ENCODE peak calls at places on chromosomes 16 and 17, in nine cellular contexts. One of them, this sample, is unnamed.

GRCh38 chr16:17474037-17474436 is 3.3 kb upstream of the XYLT1 start:
- DNase-seq in SK-N-SH: no peak
- DNase-seq in A549: no peak
- DNase-seq in effector memory CD4-positive, alpha-beta T cell: no peak
- DNase-seq in Peyer's patch: no peak
- DNase-seq in mucosa of descending colon: no peak
- DNase-seq in CD8-positive, alpha-beta T cell: no peak
- DNase-seq in vagina: no peak
- DNase-seq in heart left ventricle: no peak
- DNase-seq in this sample: no peak

GRCh38 chr16:67183627-67184452 is at the start of gene MATCAP1:
- DNase-seq in SK-N-SH: peak; percentile 99
- DNase-seq in A549: peak; percentile 99
- DNase-seq in effector memory CD4-positive, alpha-beta T cell: peak; percentile 91
- DNase-seq in Peyer's patch: peak; percentile 95
- DNase-seq in mucosa of descending colon: peak; percentile 96
- DNase-seq in CD8-positive, alpha-beta T cell: peak; percentile 90
- DNase-seq in vagina: no peak
- DNase-seq in heart left ventricle: peak; percentile 96
- DNase-seq in this sample: peak; percentile 93

GRCh38 chr17:6506679-6507231 is 49.6 kb downstream of the PITPNM3 start:
- DNase-seq in SK-N-SH: no peak
- DNase-seq in A549: peak; percentile 56
- DNase-seq in effector memory CD4-positive, alpha-beta T cell: no peak
- DNase-seq in Peyer's patch: peak; percentile 60
- DNase-seq in mucosa of descending colon: peak; percentile 78
- DNase-seq in CD8-positive, alpha-beta T cell: no peak
- DNase-seq in vagina: no peak
- DNase-seq in heart left ventricle: no peak
- DNase-seq in this sample: no peak

GRCh38 chr16:55047331-55047730 is 116.7 kb downstream of the IRX5 start:
- DNase-seq in SK-N-SH: no peak
- DNase-seq in A549: no peak
- DNase-seq in effector memory CD4-positive, alpha-beta T cell: no peak
- DNase-seq in Peyer's patch: no peak
- DNase-seq in mucosa of descending colon: no peak
- DNase-seq in CD8-positive, alpha-beta T cell: no peak
- DNase-seq in vagina: no peak
- DNase-seq in heart left ventricle: no peak
- DNase-seq in this sample: no peak

GRCh38 chr16:50548659-50549560 is 714 bp downstream of the NKD1 start:
- DNase-seq in SK-N-SH: peak; percentile 74
- DNase-seq in A549: peak; percentile 34
- DNase-seq in effector memory CD4-positive, alpha-beta T cell: no peak
- DNase-seq in Peyer's patch: no peak
- DNase-seq in mucosa of descending colon: peak; percentile 62
- DNase-seq in CD8-positive, alpha-beta T cell: peak; percentile 12
- DNase-seq in vagina: no peak
- DNase-seq in heart left ventricle: no peak
- DNase-seq in this sample: no peak

GRCh38 chr17:7655541-7655840 is 4.8 kb downstream of the ATP1B2 start:
- DNase-seq in SK-N-SH: no peak
- DNase-seq in A549: no peak
- DNase-seq in effector memory CD4-positive, alpha-beta T cell: no peak
- DNase-seq in Peyer's patch: no peak
- DNase-seq in mucosa of descending colon: no peak
- DNase-seq in CD8-positive, alpha-beta T cell: no peak
- DNase-seq in vagina: no peak
- DNase-seq in heart left ventricle: no peak
- DNase-seq in this sample: no peak

GRCh38 chr17:82495844-82496528 is 23.5 kb upstream of the FOXK2 start:
- DNase-seq in SK-N-SH: peak; percentile 10
- DNase-seq in A549: no peak
- DNase-seq in effector memory CD4-positive, alpha-beta T cell: no peak
- DNase-seq in Peyer's patch: no peak
- DNase-seq in mucosa of descending colon: peak; percentile 71
- DNase-seq in CD8-positive, alpha-beta T cell: no peak
- DNase-seq in vagina: peak; percentile 91
- DNase-seq in heart left ventricle: no peak
- DNase-seq in this sample: no peak

GRCh38 chr16:66522816-66523590 is 26.9 kb downstream of the TK2 start:
- DNase-seq in SK-N-SH: no peak
- DNase-seq in A549: no peak
- DNase-seq in effector memory CD4-positive, alpha-beta T cell: no peak
- DNase-seq in Peyer's patch: peak; percentile 15
- DNase-seq in mucosa of descending colon: no peak
- DNase-seq in CD8-positive, alpha-beta T cell: no peak
- DNase-seq in vagina: no peak
- DNase-seq in heart left ventricle: no peak
- DNase-seq in this sample: no peak

GRCh38 chr17:75979705-75980187 is 706 bp downstream of the TEN1 start:
- DNase-seq in SK-N-SH: no peak
- DNase-seq in A549: no peak
- DNase-seq in effector memory CD4-positive, alpha-beta T cell: no peak
- DNase-seq in Peyer's patch: no peak
- DNase-seq in mucosa of descending colon: no peak
- DNase-seq in CD8-positive, alpha-beta T cell: no peak
- DNase-seq in vagina: peak; percentile 91
- DNase-seq in heart left ventricle: no peak
- DNase-seq in this sample: no peak

GRCh38 chr17:29140631-29141483 is 39.3 kb downstream of the MYO18A start:
- DNase-seq in SK-N-SH: peak; percentile 73
- DNase-seq in A549: no peak
- DNase-seq in effector memory CD4-positive, alpha-beta T cell: peak; percentile 62
- DNase-seq in Peyer's patch: peak; percentile 49
- DNase-seq in mucosa of descending colon: peak; percentile 69
- DNase-seq in CD8-positive, alpha-beta T cell: peak; percentile 66
- DNase-seq in vagina: no peak
- DNase-seq in heart left ventricle: peak; percentile 84
- DNase-seq in this sample: no peak

GRCh38 chr16:12225816-12226480 is 249.4 kb downstream of the SNX29 start:
- DNase-seq in SK-N-SH: no peak
- DNase-seq in A549: no peak
- DNase-seq in effector memory CD4-positive, alpha-beta T cell: no peak
- DNase-seq in Peyer's patch: no peak
- DNase-seq in mucosa of descending colon: no peak
- DNase-seq in CD8-positive, alpha-beta T cell: no peak
- DNase-seq in vagina: no peak
- DNase-seq in heart left ventricle: no peak
- DNase-seq in this sample: no peak

GRCh38 chr17:81002013-81002384 is 10.4 kb downstream of the CHMP6 start:
- DNase-seq in SK-N-SH: no peak
- DNase-seq in A549: no peak
- DNase-seq in effector memory CD4-positive, alpha-beta T cell: no peak
- DNase-seq in Peyer's patch: peak; percentile 46
- DNase-seq in mucosa of descending colon: peak; percentile 41
- DNase-seq in CD8-positive, alpha-beta T cell: no peak
- DNase-seq in vagina: no peak
- DNase-seq in heart left ventricle: no peak
- DNase-seq in this sample: no peak

GRCh38 chr16:79816081-79816497 is 215.6 kb upstream of the MAF start:
- DNase-seq in SK-N-SH: no peak
- DNase-seq in A549: no peak
- DNase-seq in effector memory CD4-positive, alpha-beta T cell: no peak
- DNase-seq in Peyer's patch: no peak
- DNase-seq in mucosa of descending colon: no peak
- DNase-seq in CD8-positive, alpha-beta T cell: no peak
- DNase-seq in vagina: no peak
- DNase-seq in heart left ventricle: no peak
- DNase-seq in this sample: peak; percentile 33

GRCh38 chr16:86806181-86806837 is 228.0 kb downstream of the FOXL1 start:
- DNase-seq in SK-N-SH: no peak
- DNase-seq in A549: no peak
- DNase-seq in effector memory CD4-positive, alpha-beta T cell: no peak
- DNase-seq in Peyer's patch: no peak
- DNase-seq in mucosa of descending colon: no peak
- DNase-seq in CD8-positive, alpha-beta T cell: no peak
- DNase-seq in vagina: no peak
- DNase-seq in heart left ventricle: no peak
- DNase-seq in this sample: no peak

GRCh38 chr17:80110447-80110812 is 9.0 kb downstream of the GAA start:
- DNase-seq in SK-N-SH: no peak
- DNase-seq in A549: no peak
- DNase-seq in effector memory CD4-positive, alpha-beta T cell: no peak
- DNase-seq in Peyer's patch: no peak
- DNase-seq in mucosa of descending colon: no peak
- DNase-seq in CD8-positive, alpha-beta T cell: no peak
- DNase-seq in vagina: no peak
- DNase-seq in heart left ventricle: no peak
- DNase-seq in this sample: no peak

GRCh38 chr17:48644910-48645557 is 18.9 kb upstream of the HOXB9 start:
- DNase-seq in SK-N-SH: peak; percentile 17
- DNase-seq in A549: no peak
- DNase-seq in effector memory CD4-positive, alpha-beta T cell: no peak
- DNase-seq in Peyer's patch: no peak
- DNase-seq in mucosa of descending colon: no peak
- DNase-seq in CD8-positive, alpha-beta T cell: no peak
- DNase-seq in vagina: no peak
- DNase-seq in heart left ventricle: no peak
- DNase-seq in this sample: no peak

GRCh38 chr17:77454560-77455095 is 313.9 kb downstream of the SEC14L1 start:
- DNase-seq in SK-N-SH: no peak
- DNase-seq in A549: no peak
- DNase-seq in effector memory CD4-positive, alpha-beta T cell: no peak
- DNase-seq in Peyer's patch: no peak
- DNase-seq in mucosa of descending colon: no peak
- DNase-seq in CD8-positive, alpha-beta T cell: no peak
- DNase-seq in vagina: no peak
- DNase-seq in heart left ventricle: peak; percentile 30
- DNase-seq in this sample: no peak

GRCh38 chr17:17124341-17124740 is 81.8 kb downstream of the PLD6 start:
- DNase-seq in SK-N-SH: no peak
- DNase-seq in A549: no peak
- DNase-seq in effector memory CD4-positive, alpha-beta T cell: no peak
- DNase-seq in Peyer's patch: no peak
- DNase-seq in mucosa of descending colon: no peak
- DNase-seq in CD8-positive, alpha-beta T cell: no peak
- DNase-seq in vagina: no peak
- DNase-seq in heart left ventricle: no peak
- DNase-seq in this sample: no peak

GRCh38 chr17:1498869-1499268 is 6.4 kb upstream of the MYO1C start:
- DNase-seq in SK-N-SH: no peak
- DNase-seq in A549: no peak
- DNase-seq in effector memory CD4-positive, alpha-beta T cell: no peak
- DNase-seq in Peyer's patch: no peak
- DNase-seq in mucosa of descending colon: no peak
- DNase-seq in CD8-positive, alpha-beta T cell: no peak
- DNase-seq in vagina: no peak
- DNase-seq in heart left ventricle: no peak
- DNase-seq in this sample: no peak

GRCh38 chr16:67441907-67442306 is 11.0 kb downstream of the HSD11B2 start:
- DNase-seq in SK-N-SH: no peak
- DNase-seq in A549: no peak
- DNase-seq in effector memory CD4-positive, alpha-beta T cell: no peak
- DNase-seq in Peyer's patch: peak; percentile 48
- DNase-seq in mucosa of descending colon: no peak
- DNase-seq in CD8-positive, alpha-beta T cell: no peak
- DNase-seq in vagina: no peak
- DNase-seq in heart left ventricle: peak; percentile 77
- DNase-seq in this sample: peak; percentile 41

GRCh38 chr17:48995871-48996695 is 1.1 kb upstream of the IGF2BP1 start:
- DNase-seq in SK-N-SH: peak; percentile 65
- DNase-seq in A549: peak; percentile 95
- DNase-seq in effector memory CD4-positive, alpha-beta T cell: no peak
- DNase-seq in Peyer's patch: no peak
- DNase-seq in mucosa of descending colon: no peak
- DNase-seq in CD8-positive, alpha-beta T cell: no peak
- DNase-seq in vagina: peak; percentile 70
- DNase-seq in heart left ventricle: no peak
- DNase-seq in this sample: no peak

GRCh38 chr17:6269474-6269873 is 165.4 kb downstream of the AIPL1 start:
- DNase-seq in SK-N-SH: no peak
- DNase-seq in A549: peak; percentile 35
- DNase-seq in effector memory CD4-positive, alpha-beta T cell: no peak
- DNase-seq in Peyer's patch: no peak
- DNase-seq in mucosa of descending colon: no peak
- DNase-seq in CD8-positive, alpha-beta T cell: no peak
- DNase-seq in vagina: no peak
- DNase-seq in heart left ventricle: peak; percentile 42
- DNase-seq in this sample: peak; percentile 22

GRCh38 chr17:5182597-5183409 is 8.9 kb downstream of the ZNF594 start:
- DNase-seq in SK-N-SH: no peak
- DNase-seq in A549: no peak
- DNase-seq in effector memory CD4-positive, alpha-beta T cell: no peak
- DNase-seq in Peyer's patch: no peak
- DNase-seq in mucosa of descending colon: no peak
- DNase-seq in CD8-positive, alpha-beta T cell: no peak
- DNase-seq in vagina: no peak
- DNase-seq in heart left ventricle: no peak
- DNase-seq in this sample: no peak
- H3K9me3 ChIP-seq in SK-N-SH: peaks cover 73% of the 10 kb centered on the region
- H3K9me3 ChIP-seq in A549: peaks cover 100% of the 10 kb centered on the region
- H3K9me3 ChIP-seq in effector memory CD4-positive, alpha-beta T cell: peaks cover 59% of the 10 kb centered on the region
- H3K9me3 ChIP-seq in Peyer's patch: peaks cover 82% of the 10 kb centered on the region
- H3K9me3 ChIP-seq in mucosa of descending colon: peaks cover 100% of the 10 kb centered on the region
- H3K9me3 ChIP-seq in CD8-positive, alpha-beta T cell: peaks cover 41% of the 10 kb centered on the region
- H3K9me3 ChIP-seq in vagina: peaks cover 84% of the 10 kb centered on the region
- H3K9me3 ChIP-seq in heart left ventricle: peaks cover 16% of the 10 kb centered on the region
- H3K9me3 ChIP-seq in this sample: peaks cover 100% of the 10 kb centered on the region

GRCh38 chr16:57533618-57534336 is 2.6 kb downstream of the CCDC102A start:
- DNase-seq in SK-N-SH: peak; percentile 66
- DNase-seq in A549: no peak
- DNase-seq in effector memory CD4-positive, alpha-beta T cell: peak; percentile 29
- DNase-seq in Peyer's patch: no peak
- DNase-seq in mucosa of descending colon: peak; percentile 59
- DNase-seq in CD8-positive, alpha-beta T cell: peak; percentile 37
- DNase-seq in vagina: no peak
- DNase-seq in heart left ventricle: peak; percentile 65
- DNase-seq in this sample: no peak
- H3K4me3 ChIP-seq in SK-N-SH: no peak overlapping the region
- H3K4me3 ChIP-seq in A549: no peak overlapping the region
- H3K4me3 ChIP-seq in effector memory CD4-positive, alpha-beta T cell: no peak overlapping the region
- H3K4me3 ChIP-seq in Peyer's patch: no peak overlapping the region
- H3K4me3 ChIP-seq in mucosa of descending colon: no peak overlapping the region
- H3K4me3 ChIP-seq in CD8-positive, alpha-beta T cell: no peak overlapping the region
- H3K4me3 ChIP-seq in vagina: peak overlapping the region; percentile 26
- H3K4me3 ChIP-seq in heart left ventricle: no peak overlapping the region
- H3K4me3 ChIP-seq in this sample: peak overlapping the region; percentile 9

GRCh38 chr17:73962308-73962707 is 241.2 kb upstream of the RPL38 start:
- DNase-seq in SK-N-SH: no peak
- DNase-seq in A549: no peak
- DNase-seq in effector memory CD4-positive, alpha-beta T cell: no peak
- DNase-seq in Peyer's patch: no peak
- DNase-seq in mucosa of descending colon: no peak
- DNase-seq in CD8-positive, alpha-beta T cell: no peak
- DNase-seq in vagina: no peak
- DNase-seq in heart left ventricle: no peak
- DNase-seq in this sample: no peak
- H3K9me3 ChIP-seq in SK-N-SH: peaks cover 13% of the 10 kb centered on the region
- H3K9me3 ChIP-seq in A549: peaks cover 16% of the 10 kb centered on the region
- H3K9me3 ChIP-seq in effector memory CD4-positive, alpha-beta T cell: no peaks in the 10 kb centered on the region
- H3K9me3 ChIP-seq in Peyer's patch: no peaks in the 10 kb centered on the region
- H3K9me3 ChIP-seq in mucosa of descending colon: no peaks in the 10 kb centered on the region
- H3K9me3 ChIP-seq in CD8-positive, alpha-beta T cell: no peaks in the 10 kb centered on the region
- H3K9me3 ChIP-seq in vagina: no peaks in the 10 kb centered on the region
- H3K9me3 ChIP-seq in heart left ventricle: no peaks in the 10 kb centered on the region
- H3K9me3 ChIP-seq in this sample: peaks cover 29% of the 10 kb centered on the region

DNA sequence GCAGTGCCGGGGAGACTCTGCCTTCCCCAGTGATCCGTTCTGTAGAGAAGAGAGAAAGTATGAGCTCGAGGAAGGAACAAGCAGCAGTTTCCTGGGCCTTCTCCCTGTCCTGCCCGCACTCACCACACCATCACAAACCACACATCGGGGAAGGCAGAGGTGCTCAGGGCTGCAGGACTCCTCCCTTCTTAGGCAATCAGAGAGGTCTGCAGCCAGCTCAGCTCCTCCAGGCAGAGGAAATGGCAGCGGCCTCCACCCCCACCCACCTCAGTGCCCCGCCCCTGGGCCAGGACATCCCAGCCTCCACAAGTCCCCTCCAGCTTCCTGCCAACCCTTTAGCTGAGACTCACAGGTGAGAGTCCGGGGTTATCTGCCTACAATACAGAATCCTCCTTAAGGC is 2.0 kb downstream of the ZNF319 start:
- DNase-seq in SK-N-SH: no peak
- DNase-seq in A549: no peak
- DNase-seq in effector memory CD4-positive, alpha-beta T cell: peak; percentile 53
- DNase-seq in Peyer's patch: peak; percentile 62
- DNase-seq in mucosa of descending colon: peak; percentile 82
- DNase-seq in CD8-positive, alpha-beta T cell: peak; percentile 54
- DNase-seq in vagina: no peak
- DNase-seq in heart left ventricle: no peak
- DNase-seq in this sample: peak; percentile 46
- H3K4me3 ChIP-seq in SK-N-SH: no peak overlapping the region
- H3K4me3 ChIP-seq in A549: no peak overlapping the region
- H3K4me3 ChIP-seq in effector memory CD4-positive, alpha-beta T cell: peak overlapping the region; percentile 33
- H3K4me3 ChIP-seq in Peyer's patch: no peak overlapping the region
- H3K4me3 ChIP-seq in mucosa of descending colon: no peak overlapping the region
- H3K4me3 ChIP-seq in CD8-positive, alpha-beta T cell: peak overlapping the region; percentile 40
- H3K4me3 ChIP-seq in vagina: no peak overlapping the region
- H3K4me3 ChIP-seq in heart left ventricle: peak overlapping the region; percentile 4
- H3K4me3 ChIP-seq in this sample: no peak overlapping the region

This sample was measured in left ventricle myocardium inferior.